ENCODE peak calls at places on chromosomes 6 and 20, in nine cellular contexts. K, Y, V, O, P, N, B, X and R are unnamed samples.
A peak's percentile ranks its signal among the peaks of the same experiment; 100 is the strongest.

GRCh38 chr6:3788408-3789017 is 37.0 kb upstream of the PXDC1 start:
- DNase-seq in O (no peak), X (no peak), N (no peak), B (no peak), Y (no peak), V (no peak), K (peak; percentile 60), P (peak; percentile 48), R (no peak)

GRCh38 chr20:36407196-36407733 is 101.1 kb downstream of the DLGAP4 start:
- DNase-seq in B (no peak), X (peak; percentile 97), K (no peak), V (no peak), O (peak; percentile 24), Y (peak; percentile 7), N (no peak), P (no peak), R (no peak)

GRCh38 chr6:151676460-151676807 is 131.0 kb upstream of the ESR1 start:
- DNase-seq in N (no peak), Y (no peak), V (no peak), O (no peak), P (no peak), B (no peak), K (no peak), X (no peak), R (no peak)

GRCh38 chr6:137942736-137943135 is 75.7 kb downstream of the TNFAIP3 start:
- DNase-seq in N (no peak), P (no peak), K (no peak), O (no peak), B (no peak), X (no peak), Y (no peak), V (no peak), R (no peak)

GRCh38 chr20:12079490-12079889 is 161.8 kb downstream of the BTBD3 start:
- DNase-seq in K (no peak), N (no peak), B (no peak), Y (no peak), P (no peak), O (no peak), V (no peak), X (no peak), R (no peak)

GRCh38 chr6:33967966-33968724 is 164.3 kb upstream of the MLN start:
- DNase-seq in O (no peak), K (no peak), Y (peak; percentile 37), V (no peak), N (peak; percentile 63), P (no peak), B (no peak), X (peak; percentile 63), R (peak; percentile 67)

GRCh38 chr20:16007164-16007563 is 566.1 kb downstream of the KIF16B start:
- DNase-seq in Y (no peak), P (no peak), K (no peak), B (peak; percentile 60), X (no peak), V (peak; percentile 93), N (no peak), O (no peak), R (no peak)

GRCh38 chr6:114989279-114989964 is 646.6 kb upstream of the HS3ST5 start:
- DNase-seq in O (no peak), K (no peak), B (no peak), Y (no peak), V (no peak), N (no peak), P (no peak), X (no peak), R (no peak)

GRCh38 chr6:169654590-169655391 is 47.0 kb downstream of the WDR27 start:
- DNase-seq in X (peak; percentile 93), N (no peak), O (peak; percentile 61), Y (peak; percentile 74), B (no peak), P (peak; percentile 73), K (no peak), V (no peak), R (no peak)

GRCh38 chr20:9353916-9354276 is 160.5 kb upstream of the LAMP5 start:
- DNase-seq in X (no peak), B (no peak), P (peak; percentile 54), N (no peak), K (peak; percentile 20), V (no peak), Y (no peak), O (peak; percentile 72), R (no peak)

GRCh38 chr6:53943410-53943809 is 148.6 kb downstream of the LRRC1 start:
- DNase-seq in Y (no peak), K (no peak), N (no peak), O (no peak), B (no peak), V (no peak), X (no peak), P (peak; percentile 82), R (no peak)

GRCh38 chr6:29926081-29926794 is 16.1 kb upstream of the HLA-A start:
- DNase-seq in N (no peak), O (peak; percentile 32), B (no peak), V (no peak), K (peak; percentile 30), Y (no peak), P (peak; percentile 54), X (peak; percentile 72), R (no peak)

DNA sequence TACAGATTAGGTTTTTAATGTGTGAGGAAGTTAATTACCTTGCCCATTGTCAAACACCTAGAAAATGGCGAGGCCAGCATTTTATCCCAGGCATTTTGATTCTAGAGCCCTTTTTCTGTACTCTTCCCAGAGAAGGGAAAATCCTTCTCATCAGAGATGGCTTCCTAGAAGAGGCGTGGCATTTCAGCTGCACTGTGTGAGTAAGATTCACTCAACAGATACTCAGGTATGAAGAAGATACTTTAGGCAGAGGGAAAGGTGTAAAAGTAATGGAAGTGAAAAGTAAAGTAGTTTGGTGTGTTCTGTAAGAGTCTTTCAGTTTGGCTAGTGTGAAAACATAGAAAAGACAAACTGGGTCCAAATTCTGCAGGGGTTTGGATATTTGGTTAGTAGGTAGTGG is 113.8 kb downstream of the MAP3K4 start:
- DNase-seq in Y (peak; percentile 43), P (no peak), B (no peak), O (no peak), V (no peak), X (no peak), N (no peak), K (no peak), R (no peak)
- H3K4me2 ChIP-seq in Y (peak overlapping the region; percentile 65), P (no peak overlapping the region), B (no peak overlapping the region), O (no peak overlapping the region), V (no peak overlapping the region), X (no peak overlapping the region), N (no peak overlapping the region), K (no peak overlapping the region), R (no peak overlapping the region)

DNA sequence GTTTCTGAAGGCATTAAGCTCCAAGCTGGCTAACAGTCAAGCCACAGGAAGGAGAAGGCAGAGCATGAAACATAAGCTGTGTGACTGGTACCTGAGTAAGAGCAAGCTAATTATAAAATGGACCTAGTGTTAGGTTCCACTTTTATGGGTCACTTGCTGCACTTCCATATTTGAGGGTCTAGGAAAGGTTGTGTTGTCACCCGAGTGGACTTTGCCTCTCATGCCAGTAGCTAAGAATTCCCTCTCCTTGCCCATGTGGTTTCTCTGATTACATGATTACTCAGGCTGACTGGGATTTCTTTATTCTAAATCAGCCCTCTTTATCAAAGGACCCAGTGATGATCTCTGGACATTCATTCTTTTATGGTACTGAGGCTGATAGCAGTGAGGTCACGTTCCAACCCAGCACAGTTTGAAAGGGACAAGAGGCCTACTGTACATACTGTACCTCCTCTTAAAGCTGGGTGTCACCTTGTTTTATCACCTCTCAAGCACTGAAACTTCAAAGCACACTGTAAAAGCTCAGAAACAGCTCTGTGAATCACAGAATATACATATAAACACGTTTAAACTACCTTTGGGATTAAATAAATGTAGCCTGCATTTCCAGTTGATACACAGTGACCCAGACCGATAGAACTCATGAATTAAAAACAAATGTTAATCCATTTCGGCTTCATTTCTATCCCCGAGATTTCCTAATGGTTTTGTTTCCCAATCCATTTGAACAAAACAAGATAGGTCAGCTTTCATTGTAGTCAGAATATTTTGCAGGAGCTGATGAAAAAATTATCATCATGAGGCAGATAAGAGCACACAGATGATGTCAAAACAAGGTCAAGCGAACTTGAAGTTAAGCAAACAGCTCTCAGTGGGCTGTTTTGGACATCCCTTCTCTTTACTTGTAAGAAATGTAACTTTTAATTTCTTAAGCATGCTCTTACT is 96.5 kb downstream of the ALDH8A1 start:
- DNase-seq in N (no peak), B (no peak), V (no peak), P (peak; percentile 32), Y (peak; percentile 73), X (peak; percentile 79), O (peak; percentile 79), K (peak; percentile 60), R (no peak)
- H2AFZ ChIP-seq in N (no peak overlapping the region), B (no peak overlapping the region), V (no peak overlapping the region), P (peak overlapping the region; percentile 55), Y (no peak overlapping the region), X (peak overlapping the region; percentile 23), O (no peak overlapping the region), K (no peak overlapping the region), R (no peak overlapping the region)

GRCh38 chr6:107740496-107741190 is 83.5 kb downstream of the SCML4 start:
- DNase-seq in X (no peak), P (no peak), Y (no peak), B (no peak), K (no peak), V (peak; percentile 88), O (no peak), N (no peak), R (no peak)
- H3K4me2 ChIP-seq in X (peak overlapping the region; percentile 80), P (no peak overlapping the region), Y (no peak overlapping the region), B (peak overlapping the region; percentile 64), K (no peak overlapping the region), V (peak overlapping the region; percentile 52), O (peak overlapping the region; percentile 23), N (no peak overlapping the region), R (no peak overlapping the region)

GRCh38 chr6:157376706-157377230 is 4.2 kb upstream of the ZDHHC14 start:
- DNase-seq in O (peak; percentile 16), V (peak; percentile 63), B (no peak), N (no peak), Y (no peak), K (no peak), P (peak; percentile 17), X (no peak), R (no peak)

GRCh38 chr6:157372501-157373280 is 8.3 kb upstream of the ZDHHC14 start:
- DNase-seq in K (no peak), P (no peak), B (no peak), X (no peak), V (no peak), Y (no peak), N (no peak), O (no peak), R (no peak)

GRCh38 chr6:157379656-157380457 is 1.1 kb upstream of the ZDHHC14 start:
- DNase-seq in B (peak; percentile 65), K (peak; percentile 93), X (peak; percentile 95), O (peak; percentile 87), P (peak; percentile 89), N (peak; percentile 95), Y (peak; percentile 85), V (peak; percentile 82), R (peak; percentile 96)

GRCh38 chr6:157374889-157375443 is 6.0 kb upstream of the ZDHHC14 start:
- DNase-seq in P (no peak), K (no peak), Y (no peak), O (no peak), X (no peak), V (no peak), B (no peak), N (no peak), R (peak; percentile 53)

DNA sequence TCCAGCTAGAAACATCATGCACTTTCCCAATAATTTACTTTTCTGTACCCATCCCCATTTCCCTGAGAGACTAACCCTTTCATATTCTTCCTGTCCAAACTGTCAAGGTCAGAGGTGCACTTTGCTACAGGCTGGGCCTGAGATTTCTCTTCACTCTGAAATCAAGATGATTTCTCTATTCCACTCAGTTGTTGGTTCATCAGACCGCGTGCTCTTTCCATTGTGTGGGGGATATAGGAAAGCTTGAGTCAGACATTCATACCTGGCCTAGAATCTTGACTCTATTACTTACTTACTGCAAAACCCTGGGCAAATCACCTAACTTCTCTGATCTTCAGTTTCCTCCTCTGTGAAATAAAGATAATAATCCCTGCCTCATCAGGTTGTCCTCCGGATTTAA is 4.7 kb upstream of the ZDHHC14 start:
- DNase-seq in X (no peak), B (no peak), P (no peak), V (no peak), O (no peak), K (no peak), Y (no peak), N (no peak), R (no peak)
- H2AFZ ChIP-seq in X (no peak overlapping the region), B (no peak overlapping the region), P (no peak overlapping the region), V (no peak overlapping the region), O (no peak overlapping the region), K (no peak overlapping the region), Y (no peak overlapping the region), N (no peak overlapping the region), R (no peak overlapping the region)